ENCODE peak calls at places on chromosomes 16 and 17, in five cellular contexts. One of them, this sample, is unnamed. For H3K9me3, the result is how much of the 10 kb centered on the place peaks cover.

GRCh38 chr17:7632492-7632894 is 2.6 kb downstream of the SHBG start:
- DNase-seq in A549: peak
- DNase-seq in tibial artery: no peak
- DNase-seq in lung: no peak
- DNase-seq in uterus: no peak
- DNase-seq in this sample: no peak

GRCh38 chr16:19167710-19168172 is 299 bp upstream of the SYT17 start:
- DNase-seq in A549: peak
- DNase-seq in tibial artery: peak
- DNase-seq in lung: peak
- DNase-seq in uterus: peak
- DNase-seq in this sample: no peak

GRCh38 chr17:10879110-10879509 is 41.2 kb upstream of the PIRT start:
- DNase-seq in A549: peak
- DNase-seq in tibial artery: no peak
- DNase-seq in lung: no peak
- DNase-seq in uterus: no peak
- DNase-seq in this sample: no peak

GRCh38 chr16:86257546-86257945 is 252.8 kb upstream of the FOXF1 start:
- DNase-seq in A549: no peak
- DNase-seq in tibial artery: no peak
- DNase-seq in lung: no peak
- DNase-seq in uterus: no peak
- DNase-seq in this sample: no peak

GRCh38 chr17:82858376-82859126 is 18.7 kb upstream of the ZNF750 start:
- DNase-seq in A549: no peak
- DNase-seq in tibial artery: no peak
- DNase-seq in lung: no peak
- DNase-seq in uterus: no peak
- DNase-seq in this sample: no peak

GRCh38 chr16:88394426-88394825 is 11.7 kb downstream of the ZNF469 start:
- DNase-seq in A549: no peak
- DNase-seq in tibial artery: no peak
- DNase-seq in lung: no peak
- DNase-seq in uterus: no peak
- DNase-seq in this sample: no peak

GRCh38 chr17:63431939-63432804 is 13.9 kb downstream of the CYB561 start:
- DNase-seq in A549: peak
- DNase-seq in tibial artery: no peak
- DNase-seq in lung: no peak
- DNase-seq in uterus: no peak
- DNase-seq in this sample: no peak

GRCh38 chr17:69103557-69104233 is 38.0 kb downstream of the ABCA6 start:
- DNase-seq in A549: no peak
- DNase-seq in tibial artery: no peak
- DNase-seq in lung: no peak
- DNase-seq in uterus: no peak
- DNase-seq in this sample: no peak

GRCh38 chr17:50150354-50151040 is at the start of gene PPP1R9B:
- DNase-seq in A549: no peak
- DNase-seq in tibial artery: no peak
- DNase-seq in lung: no peak
- DNase-seq in uterus: peak
- DNase-seq in this sample: no peak

GRCh38 chr17:40266882-40267281 is 20.8 kb upstream of the CDC6 start:
- DNase-seq in A549: no peak
- DNase-seq in tibial artery: no peak
- DNase-seq in lung: no peak
- DNase-seq in uterus: no peak
- DNase-seq in this sample: no peak

GRCh38 chr16:81548551-81548900 is 103.9 kb downstream of the CMIP start:
- DNase-seq in A549: no peak
- DNase-seq in tibial artery: no peak
- DNase-seq in lung: no peak
- DNase-seq in uterus: no peak
- DNase-seq in this sample: no peak

GRCh38 chr16:50207652-50208051 is 54.5 kb downstream of the TENT4B start:
- DNase-seq in A549: no peak
- DNase-seq in tibial artery: no peak
- DNase-seq in lung: no peak
- DNase-seq in uterus: no peak
- DNase-seq in this sample: no peak

GRCh38 chr17:82227629-82228277 is 1.1 kb upstream of the SLC16A3 start:
- DNase-seq in A549: no peak
- DNase-seq in tibial artery: no peak
- DNase-seq in lung: no peak
- DNase-seq in uterus: no peak
- DNase-seq in this sample: no peak

GRCh38 chr17:21285164-21286065 is 904 bp downstream of the MAP2K3 start:
- DNase-seq in A549: no peak
- DNase-seq in tibial artery: peak
- DNase-seq in lung: no peak
- DNase-seq in uterus: peak
- DNase-seq in this sample: no peak

GRCh38 chr16:15879255-15879804 is 9.1 kb downstream of the CEP20 start:
- DNase-seq in A549: peak
- DNase-seq in tibial artery: no peak
- DNase-seq in lung: no peak
- DNase-seq in uterus: no peak
- DNase-seq in this sample: peak

GRCh38 chr16:72129976-72130656 is 36.5 kb downstream of the DHX38 start:
- DNase-seq in A549: no peak
- DNase-seq in tibial artery: no peak
- DNase-seq in lung: no peak
- DNase-seq in uterus: no peak
- DNase-seq in this sample: no peak

GRCh38 chr16:56824335-56824734 is 40.7 kb upstream of the SLC12A3 start:
- DNase-seq in A549: peak
- DNase-seq in tibial artery: no peak
- DNase-seq in lung: peak
- DNase-seq in uterus: no peak
- DNase-seq in this sample: no peak

GRCh38 chr17:74148901-74149596 is 54.4 kb upstream of the RPL38 start:
- DNase-seq in A549: no peak
- DNase-seq in tibial artery: no peak
- DNase-seq in lung: no peak
- DNase-seq in uterus: no peak
- DNase-seq in this sample: no peak

GRCh38 chr16:48906076-48906475 is 296.1 kb upstream of the N4BP1 start:
- DNase-seq in A549: no peak
- DNase-seq in tibial artery: no peak
- DNase-seq in lung: no peak
- DNase-seq in uterus: no peak
- DNase-seq in this sample: no peak

GRCh38 chr17:73255671-73256181 is 6.0 kb downstream of the CPSF4L start:
- DNase-seq in A549: peak
- DNase-seq in tibial artery: no peak
- DNase-seq in lung: no peak
- DNase-seq in uterus: peak
- DNase-seq in this sample: no peak

GRCh38 chr17:12231027-12231682 is 210.5 kb downstream of the MAP2K4 start:
- DNase-seq in A549: peak
- DNase-seq in tibial artery: no peak
- DNase-seq in lung: no peak
- DNase-seq in uterus: no peak
- DNase-seq in this sample: peak

GRCh38 chr17:74865504-74866197 is 6.0 kb upstream of the GRIN2C start:
- DNase-seq in A549: no peak
- DNase-seq in tibial artery: no peak
- DNase-seq in lung: no peak
- DNase-seq in uterus: no peak
- DNase-seq in this sample: no peak

GRCh38 chr16:73739049-73739769 is 557.4 kb upstream of the PSMD7 start:
- DNase-seq in A549: no peak
- DNase-seq in tibial artery: no peak
- DNase-seq in lung: no peak
- DNase-seq in uterus: no peak
- DNase-seq in this sample: no peak

GRCh38 chr17:55620023-55620422 is 102.6 kb downstream of the TMEM100 start:
- DNase-seq in A549: no peak
- DNase-seq in tibial artery: no peak
- DNase-seq in lung: no peak
- DNase-seq in uterus: no peak
- DNase-seq in this sample: no peak

GRCh38 chr17:58330544-58330996 is 2.0 kb upstream of the TSPOAP1 start:
- DNase-seq in A549: no peak
- DNase-seq in tibial artery: no peak
- DNase-seq in lung: no peak
- DNase-seq in uterus: no peak
- DNase-seq in this sample: no peak

GRCh38 chr16:50114357-50115129 is 38.6 kb upstream of the TENT4B start:
- DNase-seq in A549: no peak
- DNase-seq in tibial artery: no peak
- DNase-seq in lung: no peak
- DNase-seq in uterus: no peak
- DNase-seq in this sample: no peak

GRCh38 chr17:1710807-1711553 is 803 bp upstream of the TLCD2 start:
- DNase-seq in A549: peak
- DNase-seq in tibial artery: no peak
- DNase-seq in lung: no peak
- DNase-seq in uterus: no peak
- DNase-seq in this sample: no peak

GRCh38 chr17:81842378-81842724 is 7.5 kb upstream of the PPP1R27 start:
- DNase-seq in A549: no peak
- DNase-seq in tibial artery: no peak
- DNase-seq in lung: no peak
- DNase-seq in uterus: no peak
- DNase-seq in this sample: no peak

GRCh38 chr16:777826-778225 is 10.4 kb downstream of the RPUSD1 start:
- DNase-seq in A549: no peak
- DNase-seq in tibial artery: no peak
- DNase-seq in lung: no peak
- DNase-seq in uterus: no peak
- DNase-seq in this sample: no peak

GRCh38 chr16:70289229-70290098 is at the start of gene AARS1:
- DNase-seq in A549: peak
- DNase-seq in tibial artery: peak
- DNase-seq in lung: peak
- DNase-seq in uterus: peak
- DNase-seq in this sample: peak
- TF ChIP-seq CTCF in A549: no peak
- TF ChIP-seq CTCF in tibial artery: no peak
- TF ChIP-seq CTCF in lung: no peak
- TF ChIP-seq CTCF in uterus: no peak
- TF ChIP-seq CTCF in this sample: no peak

GRCh38 chr16:66924527-66925321 is 611 bp downstream of the RRAD start:
- DNase-seq in A549: no peak
- DNase-seq in tibial artery: no peak
- DNase-seq in lung: no peak
- DNase-seq in uterus: no peak
- DNase-seq in this sample: no peak

GRCh38 chr16:66925322-66925840 is at the start of gene RRAD:
- DNase-seq in A549: no peak
- DNase-seq in tibial artery: peak
- DNase-seq in lung: peak
- DNase-seq in uterus: peak
- DNase-seq in this sample: no peak

GRCh38 chr16:66923247-66923851 is 2.0 kb downstream of the RRAD start:
- DNase-seq in A549: no peak
- DNase-seq in tibial artery: peak
- DNase-seq in lung: no peak
- DNase-seq in uterus: peak
- DNase-seq in this sample: no peak

GRCh38 chr16:66921758-66922450 is 3.2 kb upstream of the CDH16 start:
- DNase-seq in A549: no peak
- DNase-seq in tibial artery: no peak
- DNase-seq in lung: no peak
- DNase-seq in uterus: no peak
- DNase-seq in this sample: no peak

GRCh38 chr16:66923866-66924265 is 1.5 kb downstream of the RRAD start:
- DNase-seq in A549: no peak
- DNase-seq in tibial artery: no peak
- DNase-seq in lung: peak
- DNase-seq in uterus: no peak
- DNase-seq in this sample: no peak
- H3K4me3 ChIP-seq in A549: no peak
- H3K4me3 ChIP-seq in tibial artery: peak
- H3K4me3 ChIP-seq in lung: peak
- H3K4me3 ChIP-seq in uterus: peak
- H3K4me3 ChIP-seq in this sample: no peak

GRCh38 chr17:47925677-47925987 is 15.7 kb upstream of the PNPO start:
- DNase-seq in A549: no peak
- DNase-seq in tibial artery: no peak
- DNase-seq in lung: no peak
- DNase-seq in uterus: no peak
- DNase-seq in this sample: no peak
- H3K9me3 ChIP-seq in A549: under half
- H3K9me3 ChIP-seq in tibial artery: under half
- H3K9me3 ChIP-seq in lung: under half
- H3K9me3 ChIP-seq in uterus: under half
- H3K9me3 ChIP-seq in this sample: under half

GRCh38 chr17:51260960-51261958 is 913 bp downstream of the UTP18 start:
- DNase-seq in A549: no peak
- DNase-seq in tibial artery: peak
- DNase-seq in lung: peak
- DNase-seq in uterus: peak
- DNase-seq in this sample: no peak

GRCh38 chr17:51259574-51260236 is at the start of gene MBTD1:
- DNase-seq in A549: peak
- DNase-seq in tibial artery: peak
- DNase-seq in lung: peak
- DNase-seq in uterus: peak
- DNase-seq in this sample: peak

GRCh38 chr17:51258756-51259573 is 884 bp downstream of the MBTD1 start:
- DNase-seq in A549: peak
- DNase-seq in tibial artery: peak
- DNase-seq in lung: no peak
- DNase-seq in uterus: peak
- DNase-seq in this sample: no peak

GRCh38 chr17:51263001-51263400 is 2.7 kb downstream of the UTP18 start:
- DNase-seq in A549: no peak
- DNase-seq in tibial artery: no peak
- DNase-seq in lung: no peak
- DNase-seq in uterus: no peak
- DNase-seq in this sample: no peak

DNA sequence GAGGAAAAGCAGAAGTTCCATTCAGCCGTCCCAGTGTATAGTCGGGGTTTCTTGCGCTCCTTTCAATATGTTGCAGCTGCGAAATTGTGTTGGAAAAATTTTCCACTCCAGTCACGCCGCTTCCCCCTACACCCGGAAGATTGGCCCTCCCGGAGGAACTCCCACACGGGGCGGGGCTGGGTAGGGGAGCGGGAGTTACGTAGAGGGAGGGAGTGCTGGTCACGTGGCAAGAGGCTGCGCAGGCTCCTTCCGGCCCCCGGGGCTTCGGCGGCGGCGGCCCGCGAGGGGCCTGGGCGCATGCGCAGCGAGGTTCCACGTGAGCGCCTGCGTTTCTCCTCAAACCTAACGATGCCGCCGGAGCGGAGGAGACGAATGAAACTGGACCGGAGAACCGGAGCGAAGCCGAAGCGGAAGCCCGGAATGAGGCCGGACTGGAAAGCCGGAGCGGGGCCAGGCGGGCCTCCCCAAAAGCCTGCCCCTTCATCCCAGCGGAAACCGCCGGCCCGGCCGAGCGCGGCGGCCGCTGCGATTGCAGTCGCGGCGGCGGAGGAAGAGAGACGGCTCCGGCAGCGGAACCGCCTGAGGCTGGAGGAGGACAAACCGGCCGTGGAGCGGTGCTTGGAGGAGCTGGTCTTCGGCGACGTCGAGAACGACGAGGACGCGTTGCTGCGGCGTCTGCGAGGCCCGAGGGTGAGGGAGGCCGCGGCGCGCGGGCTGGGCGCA is at the start of gene UTP18:
- DNase-seq in A549: peak
- DNase-seq in tibial artery: peak
- DNase-seq in lung: peak
- DNase-seq in uterus: peak
- DNase-seq in this sample: peak
- TF ChIP-seq CTCF in A549: no peak
- TF ChIP-seq CTCF in tibial artery: no peak
- TF ChIP-seq CTCF in lung: no peak
- TF ChIP-seq CTCF in uterus: no peak
- TF ChIP-seq CTCF in this sample: no peak